ENCODE peak calls at places on chromosomes 2 and 18, in nine cellular contexts. G is prostate gland, W is breast epithelium, K is HCT116, S is GM23338, R is stomach, I is endothelial cell of umbilical vein, H is suprapubic skin, J is K562. N is an unnamed sample.

GRCh38 chr18:48637081-48637990 is 98.5 kb downstream of the CTIF start:
- DNase-seq in H (peak; percentile 71), K (no peak), J (no peak), W (no peak), R (no peak), S (no peak), I (no peak), G (no peak), N (no peak)

GRCh38 chr2:15860760-15861159 is 79.6 kb upstream of the MYCN start:
- DNase-seq in R (no peak), K (no peak), S (peak; percentile 50), H (no peak), W (no peak), J (no peak), I (no peak), G (no peak), N (no peak)

GRCh38 chr18:74731097-74731496 is 133.4 kb downstream of the ZNF407 start:
- DNase-seq in J (no peak), H (no peak), I (peak; percentile 3), G (no peak), K (no peak), W (no peak), S (no peak), R (no peak), N (no peak)

GRCh38 chr18:46429649-46430224 is 227.3 kb downstream of the LOXHD1 start:
- DNase-seq in K (no peak), R (no peak), S (no peak), J (no peak), W (no peak), I (no peak), G (no peak), H (no peak), N (no peak)

GRCh38 chr2:2389215-2389614 is 58.1 kb upstream of the MYT1L start:
- DNase-seq in K (no peak), H (no peak), J (no peak), W (no peak), I (no peak), G (no peak), R (no peak), S (peak; percentile 55), N (no peak)

GRCh38 chr18:49098386-49098785 is 147.6 kb upstream of the SMAD7 start:
- DNase-seq in S (no peak), R (no peak), K (no peak), I (no peak), H (no peak), W (no peak), G (no peak), J (no peak), N (no peak)

GRCh38 chr2:210476194-210477128 is at the start of gene LANCL1:
- DNase-seq in H (peak; percentile 96), R (peak; percentile 92), K (peak; percentile 80), J (peak; percentile 88), G (peak; percentile 90), W (peak; percentile 86), I (peak; percentile 89), S (peak; percentile 97), N (peak; percentile 96)

GRCh38 chr2:97712693-97713295 is 582 bp upstream of the ZAP70 start:
- DNase-seq in S (no peak), R (no peak), G (no peak), W (no peak), I (no peak), J (no peak), K (no peak), H (peak; percentile 76), N (peak; percentile 75)

GRCh38 chr2:182924311-182924710 is 57.9 kb upstream of the FRZB start:
- DNase-seq in H (no peak), K (no peak), S (no peak), W (no peak), G (no peak), I (no peak), J (no peak), R (no peak), N (no peak)

GRCh38 chr2:38602136-38602731 is 494 bp downstream of the HNRNPLL start:
- DNase-seq in G (peak; percentile 29), R (peak; percentile 43), I (peak; percentile 50), H (peak; percentile 88), J (no peak), W (peak; percentile 23), K (no peak), S (peak; percentile 57), N (peak; percentile 91)

GRCh38 chr18:10660485-10660884 is 134.7 kb downstream of the NAPG start:
- DNase-seq in W (no peak), H (no peak), J (no peak), K (no peak), R (no peak), S (no peak), I (no peak), G (no peak), N (no peak)

GRCh38 chr2:85778646-85779364 is 25.0 kb downstream of the ATOH8 start:
- DNase-seq in K (no peak), J (no peak), R (no peak), S (no peak), I (no peak), H (no peak), G (no peak), W (no peak), N (peak; percentile 44)

GRCh38 chr18:58557013-58557435 is 71.9 kb downstream of the ALPK2 start:
- DNase-seq in S (no peak), G (no peak), R (no peak), I (no peak), H (no peak), W (no peak), K (no peak), J (no peak), N (peak; percentile 79)

GRCh38 chr2:226378733-226379132 is 420.9 kb downstream of the IRS1 start:
- DNase-seq in H (no peak), S (no peak), R (no peak), I (no peak), W (no peak), J (no peak), K (no peak), G (peak; percentile 8), N (no peak)

GRCh38 chr2:69584127-69584889 is 59.2 kb downstream of the AAK1 start:
- DNase-seq in H (no peak), J (no peak), I (no peak), G (no peak), K (no peak), W (no peak), S (no peak), R (no peak), N (no peak)

GRCh38 chr2:65477590-65477989 is 45.2 kb upstream of the SPRED2 start:
- DNase-seq in J (no peak), G (no peak), H (no peak), R (no peak), W (no peak), S (no peak), K (no peak), I (no peak), N (no peak)

GRCh38 chr2:230797515-230798495 is 66.9 kb upstream of the ITM2C start:
- DNase-seq in J (no peak), I (no peak), G (no peak), W (no peak), S (no peak), H (no peak), R (no peak), K (no peak), N (no peak)

GRCh38 chr2:184920451-184920965 is 322.2 kb downstream of the ZNF804A start:
- DNase-seq in W (no peak), I (no peak), G (no peak), H (no peak), J (no peak), R (no peak), S (no peak), K (no peak), N (no peak)

GRCh38 chr2:205687018-205687956 is 5.0 kb downstream of the NRP2 start:
- DNase-seq in G (no peak), W (no peak), K (no peak), J (no peak), I (no peak), R (no peak), S (no peak), H (no peak), N (no peak)
- TF ChIP-seq POLR2AphosphoS5 in G (no peak), W (no peak), K (no peak), J (no peak), I (no peak), R (no peak), S (no peak), H (no peak), N (no peak)

GRCh38 chr18:2851771-2852170 is 5.0 kb downstream of the EMILIN2 start:
- DNase-seq in K (no peak), W (no peak), J (no peak), S (no peak), R (no peak), G (no peak), I (no peak), H (peak; percentile 1), N (no peak)

GRCh38 chr18:2853173-2853925 is 6.5 kb downstream of the EMILIN2 start:
- DNase-seq in G (no peak), K (no peak), S (no peak), R (no peak), H (peak; percentile 76), W (no peak), I (no peak), J (no peak), N (no peak)

GRCh38 chr18:2848145-2848878 is 1.5 kb downstream of the EMILIN2 start:
- DNase-seq in J (no peak), K (no peak), G (no peak), I (no peak), H (no peak), S (no peak), R (no peak), W (no peak), N (no peak)

GRCh38 chr18:2848879-2849254 is 2.1 kb downstream of the EMILIN2 start:
- DNase-seq in G (no peak), J (no peak), H (no peak), S (no peak), R (no peak), W (no peak), K (no peak), I (no peak), N (no peak)

GRCh38 chr18:2850816-2851215 is 4.0 kb downstream of the EMILIN2 start:
- DNase-seq in S (no peak), J (no peak), G (no peak), W (no peak), I (no peak), K (no peak), H (peak; percentile 6), R (no peak), N (no peak)
- H3K27ac ChIP-seq in S (no peak overlapping the region), J (no peak overlapping the region), G (no peak overlapping the region), W (no peak overlapping the region), I (no peak overlapping the region), K (no peak overlapping the region), H (no peak overlapping the region), R (no peak overlapping the region), N (no peak overlapping the region)

DNA sequence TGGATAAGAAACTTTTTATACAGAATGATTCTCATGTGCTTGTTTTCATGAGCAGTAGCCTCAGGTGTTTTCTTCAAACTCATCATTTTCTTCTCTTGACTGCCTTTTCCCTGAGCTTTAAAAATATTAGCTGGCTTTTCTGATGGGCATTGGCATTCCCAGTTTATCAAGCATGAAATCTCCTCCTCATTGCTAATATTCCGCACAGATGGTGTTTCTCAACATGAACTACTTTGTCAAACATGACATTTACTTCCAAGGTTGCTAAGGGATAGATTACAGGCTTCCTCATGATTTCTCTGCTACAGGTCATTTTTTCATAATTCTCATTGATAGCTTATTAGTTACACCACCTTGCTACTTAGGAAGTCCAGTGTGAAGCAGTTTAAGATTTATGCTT is 1117.0 kb upstream of the CNTNAP5 start:
- DNase-seq in S (no peak), H (no peak), J (no peak), G (no peak), I (no peak), R (no peak), W (no peak), K (no peak), N (no peak)
- TF ChIP-seq POLR2AphosphoS5 in S (no peak), H (no peak), J (no peak), G (no peak), I (no peak), R (no peak), W (no peak), K (no peak), N (no peak)

GRCh38 chr18:50306944-50307343 is 19.5 kb upstream of the CXXC1 start:
- DNase-seq in I (no peak), R (peak; percentile 52), H (no peak), K (no peak), S (peak; percentile 21), G (no peak), J (no peak), W (no peak), N (no peak)
- H3K27ac ChIP-seq in I (no peak overlapping the region), R (no peak overlapping the region), H (no peak overlapping the region), K (no peak overlapping the region), S (no peak overlapping the region), G (no peak overlapping the region), J (peak overlapping the region; percentile 33), W (no peak overlapping the region), N (no peak overlapping the region)

N was measured in spleen.